ENCODE peak calls at places on chromosomes 3 and 15, in nine cellular contexts. One of them, this sample, is unnamed.

GRCh38 chr3:30826381-30827061 is 67.9 kb downstream of the GADL1 start:
- DNase-seq in psoas muscle: no peak
- DNase-seq in AG09309: no peak
- DNase-seq in GM06990: no peak
- DNase-seq in right lobe of liver: no peak
- DNase-seq in activated gamma-delta T cell treated with Interleukin-2 at 50 U/mL for 16 hours: no peak
- DNase-seq in SW480: peak
- DNase-seq in HCEC 1CT: peak
- DNase-seq in D721Med: no peak
- DNase-seq in this sample: no peak

GRCh38 chr3:133487920-133488540 is 85.5 kb upstream of the CDV3 start:
- DNase-seq in psoas muscle: no peak
- DNase-seq in GM06990: no peak
- DNase-seq in right lobe of liver: no peak
- DNase-seq in SW480: no peak
- DNase-seq in D721Med: no peak
- DNase-seq in activated gamma-delta T cell treated with Interleukin-2 at 50 U/mL for 16 hours: peak
- DNase-seq in AG09309: no peak
- DNase-seq in HCEC 1CT: no peak
- DNase-seq in this sample: no peak

GRCh38 chr3:39264053-39264452 is 15.8 kb downstream of the CX3CR1 start:
- DNase-seq in AG09309: no peak
- DNase-seq in GM06990: no peak
- DNase-seq in right lobe of liver: no peak
- DNase-seq in psoas muscle: no peak
- DNase-seq in activated gamma-delta T cell treated with Interleukin-2 at 50 U/mL for 16 hours: no peak
- DNase-seq in D721Med: no peak
- DNase-seq in HCEC 1CT: no peak
- DNase-seq in SW480: no peak
- DNase-seq in this sample: no peak

GRCh38 chr3:113132571-113132996 is 78.8 kb upstream of the BOC start:
- DNase-seq in SW480: no peak
- DNase-seq in GM06990: no peak
- DNase-seq in right lobe of liver: no peak
- DNase-seq in activated gamma-delta T cell treated with Interleukin-2 at 50 U/mL for 16 hours: no peak
- DNase-seq in psoas muscle: no peak
- DNase-seq in D721Med: no peak
- DNase-seq in AG09309: peak
- DNase-seq in HCEC 1CT: peak
- DNase-seq in this sample: no peak

GRCh38 chr3:191476053-191476787 is 15.3 kb downstream of the PYDC2 start:
- DNase-seq in activated gamma-delta T cell treated with Interleukin-2 at 50 U/mL for 16 hours: no peak
- DNase-seq in GM06990: no peak
- DNase-seq in right lobe of liver: no peak
- DNase-seq in AG09309: no peak
- DNase-seq in D721Med: no peak
- DNase-seq in HCEC 1CT: no peak
- DNase-seq in SW480: no peak
- DNase-seq in psoas muscle: no peak
- DNase-seq in this sample: peak

GRCh38 chr3:33884204-33884561 is 85.8 kb downstream of the PDCD6IP start:
- DNase-seq in GM06990: no peak
- DNase-seq in HCEC 1CT: peak
- DNase-seq in psoas muscle: no peak
- DNase-seq in D721Med: no peak
- DNase-seq in SW480: no peak
- DNase-seq in right lobe of liver: no peak
- DNase-seq in activated gamma-delta T cell treated with Interleukin-2 at 50 U/mL for 16 hours: no peak
- DNase-seq in AG09309: no peak
- DNase-seq in this sample: peak

GRCh38 chr3:50806806-50807205 is 132.1 kb downstream of the DOCK3 start:
- DNase-seq in GM06990: no peak
- DNase-seq in right lobe of liver: no peak
- DNase-seq in HCEC 1CT: no peak
- DNase-seq in psoas muscle: no peak
- DNase-seq in SW480: peak
- DNase-seq in D721Med: no peak
- DNase-seq in activated gamma-delta T cell treated with Interleukin-2 at 50 U/mL for 16 hours: no peak
- DNase-seq in AG09309: no peak
- DNase-seq in this sample: no peak

GRCh38 chr15:90101130-90101968 is 919 bp downstream of the IDH2 start:
- DNase-seq in D721Med: no peak
- DNase-seq in SW480: no peak
- DNase-seq in psoas muscle: peak
- DNase-seq in right lobe of liver: peak
- DNase-seq in GM06990: peak
- DNase-seq in AG09309: no peak
- DNase-seq in activated gamma-delta T cell treated with Interleukin-2 at 50 U/mL for 16 hours: no peak
- DNase-seq in HCEC 1CT: no peak
- DNase-seq in this sample: no peak

GRCh38 chr3:71144525-71145253 is 438.8 kb downstream of the FOXP1 start:
- DNase-seq in psoas muscle: no peak
- DNase-seq in activated gamma-delta T cell treated with Interleukin-2 at 50 U/mL for 16 hours: no peak
- DNase-seq in right lobe of liver: no peak
- DNase-seq in HCEC 1CT: no peak
- DNase-seq in D721Med: no peak
- DNase-seq in SW480: no peak
- DNase-seq in AG09309: no peak
- DNase-seq in GM06990: no peak
- DNase-seq in this sample: no peak

GRCh38 chr3:124229407-124229806 is 237.5 kb upstream of the ROPN1 start:
- DNase-seq in HCEC 1CT: no peak
- DNase-seq in right lobe of liver: no peak
- DNase-seq in activated gamma-delta T cell treated with Interleukin-2 at 50 U/mL for 16 hours: no peak
- DNase-seq in SW480: no peak
- DNase-seq in D721Med: no peak
- DNase-seq in AG09309: no peak
- DNase-seq in GM06990: no peak
- DNase-seq in psoas muscle: no peak
- DNase-seq in this sample: no peak

GRCh38 chr3:154074966-154075365 is 46.2 kb upstream of the ARHGEF26 start:
- DNase-seq in psoas muscle: no peak
- DNase-seq in D721Med: no peak
- DNase-seq in AG09309: no peak
- DNase-seq in GM06990: no peak
- DNase-seq in SW480: no peak
- DNase-seq in HCEC 1CT: no peak
- DNase-seq in activated gamma-delta T cell treated with Interleukin-2 at 50 U/mL for 16 hours: no peak
- DNase-seq in right lobe of liver: no peak
- DNase-seq in this sample: no peak

GRCh38 chr3:124298951-124299350 is 307.0 kb upstream of the ROPN1 start:
- DNase-seq in activated gamma-delta T cell treated with Interleukin-2 at 50 U/mL for 16 hours: no peak
- DNase-seq in SW480: no peak
- DNase-seq in HCEC 1CT: no peak
- DNase-seq in right lobe of liver: no peak
- DNase-seq in psoas muscle: no peak
- DNase-seq in GM06990: peak
- DNase-seq in D721Med: no peak
- DNase-seq in AG09309: no peak
- DNase-seq in this sample: no peak

GRCh38 chr3:61985020-61985419 is 388.3 kb downstream of the FEZF2 start:
- DNase-seq in right lobe of liver: no peak
- DNase-seq in SW480: no peak
- DNase-seq in D721Med: no peak
- DNase-seq in AG09309: peak
- DNase-seq in psoas muscle: no peak
- DNase-seq in activated gamma-delta T cell treated with Interleukin-2 at 50 U/mL for 16 hours: no peak
- DNase-seq in HCEC 1CT: peak
- DNase-seq in GM06990: peak
- DNase-seq in this sample: no peak

GRCh38 chr3:7630351-7630911 is 769.5 kb downstream of the GRM7 start:
- DNase-seq in activated gamma-delta T cell treated with Interleukin-2 at 50 U/mL for 16 hours: no peak
- DNase-seq in psoas muscle: no peak
- DNase-seq in D721Med: no peak
- DNase-seq in SW480: no peak
- DNase-seq in HCEC 1CT: no peak
- DNase-seq in GM06990: no peak
- DNase-seq in right lobe of liver: no peak
- DNase-seq in AG09309: no peak
- DNase-seq in this sample: no peak

GRCh38 chr3:12812812-12813211 is 16.3 kb downstream of the CAND2 start:
- DNase-seq in D721Med: no peak
- DNase-seq in psoas muscle: no peak
- DNase-seq in HCEC 1CT: no peak
- DNase-seq in GM06990: no peak
- DNase-seq in activated gamma-delta T cell treated with Interleukin-2 at 50 U/mL for 16 hours: no peak
- DNase-seq in AG09309: no peak
- DNase-seq in right lobe of liver: no peak
- DNase-seq in SW480: no peak
- DNase-seq in this sample: no peak

GRCh38 chr3:41267975-41268640 is 68.8 kb downstream of the CTNNB1 start:
- DNase-seq in SW480: peak
- DNase-seq in activated gamma-delta T cell treated with Interleukin-2 at 50 U/mL for 16 hours: no peak
- DNase-seq in D721Med: no peak
- DNase-seq in GM06990: no peak
- DNase-seq in HCEC 1CT: peak
- DNase-seq in AG09309: peak
- DNase-seq in psoas muscle: no peak
- DNase-seq in right lobe of liver: no peak
- DNase-seq in this sample: no peak

GRCh38 chr3:129732200-129732876 is 125.9 kb upstream of the PLXND1 start:
- DNase-seq in psoas muscle: no peak
- DNase-seq in activated gamma-delta T cell treated with Interleukin-2 at 50 U/mL for 16 hours: no peak
- DNase-seq in HCEC 1CT: no peak
- DNase-seq in D721Med: no peak
- DNase-seq in right lobe of liver: no peak
- DNase-seq in SW480: peak
- DNase-seq in GM06990: no peak
- DNase-seq in AG09309: no peak
- DNase-seq in this sample: no peak